ENCODE peak calls at places on chromosomes 16 and 17, in seven cellular contexts. J, X, M, C, U, D and K are unnamed samples.

GRCh38 chr16:89185062-89185751 is 13.7 kb downstream of the CDH15 start:
- DNase-seq in J (no peak), X (no peak), M (no peak), C (no peak), U (no peak), D (no peak), K (no peak)

GRCh38 chr16:87585452-87586200 is 16.7 kb upstream of the JPH3 start:
- DNase-seq in J (no peak), X (no peak), M (no peak), C (no peak), U (no peak), D (no peak), K (no peak)

GRCh38 chr17:44334315-44335181 is 9.9 kb upstream of the SLC25A39 start:
- DNase-seq in J (no peak), X (no peak), M (no peak), C (no peak), U (no peak), D (no peak), K (no peak)

GRCh38 chr16:21554795-21555585 is 44.4 kb upstream of the METTL9 start:
- DNase-seq in J (peak), X (peak), M (peak), C (peak), U (peak), D (peak), K (peak)

GRCh38 chr16:10180771-10181163 is 1.5 kb downstream of the GRIN2A start:
- DNase-seq in J (no peak), X (no peak), M (peak), C (peak), U (peak), D (no peak), K (no peak)

GRCh38 chr17:27949304-27949703 is 56.1 kb upstream of the LYRM9 start:
- DNase-seq in J (no peak), X (no peak), M (no peak), C (no peak), U (no peak), D (no peak), K (no peak)

GRCh38 chr16:974606-975312 is 4.0 kb upstream of the LMF1 start:
- DNase-seq in J (no peak), X (no peak), M (no peak), C (no peak), U (no peak), D (no peak), K (no peak)

GRCh38 chr16:67847064-67847861 is at the start of gene CENPT:
- DNase-seq in J (no peak), X (no peak), M (peak), C (peak), U (peak), D (peak), K (peak)

GRCh38 chr17:32189343-32189742 is 47.0 kb downstream of the RHOT1 start:
- DNase-seq in J (no peak), X (no peak), M (no peak), C (no peak), U (no peak), D (no peak), K (no peak)

GRCh38 chr17:65690626-65691310 is 129.3 kb upstream of the AXIN2 start:
- DNase-seq in J (no peak), X (no peak), M (peak), C (no peak), U (no peak), D (no peak), K (no peak)

GRCh38 chr17:8421571-8421970 is 14.1 kb upstream of the NDEL1 start:
- DNase-seq in J (no peak), X (no peak), M (peak), C (no peak), U (no peak), D (no peak), K (no peak)

GRCh38 chr17:8463089-8463488 is 27.4 kb downstream of the NDEL1 start:
- DNase-seq in J (peak), X (no peak), M (no peak), C (peak), U (no peak), D (peak), K (peak)